ENCODE peak calls at places on chromosomes 3 and 15, in six cellular contexts. H is A549, D is left ventricle myocardium inferior, J is hepatocyte, P is ovary, T is adrenal gland. S is an unnamed sample. For H3K4me1, the result is how much of the 10 kb centered on the place peaks cover.

GRCh38 chr3:57004154-57004730 is 56.2 kb upstream of the SPATA12 start:
- DNase-seq in D (no peak), P (no peak), J (no peak), T (peak), H (no peak), S (no peak)

GRCh38 chr3:188589056-188589455 is 435.1 kb downstream of the LPP start:
- DNase-seq in T (no peak), J (no peak), P (no peak), H (no peak), D (no peak), S (no peak)

GRCh38 chr3:100103558-100104441 is 10.5 kb downstream of the FILIP1L start:
- DNase-seq in J (no peak), H (no peak), T (no peak), D (no peak), P (no peak), S (peak)

GRCh38 chr3:150783920-150784746 is 21.2 kb upstream of the SIAH2 start:
- DNase-seq in P (no peak), H (no peak), J (no peak), T (no peak), D (no peak), S (no peak)

GRCh38 chr15:73571346-73571745 is 61.8 kb downstream of the NPTN start:
- DNase-seq in H (no peak), J (no peak), P (no peak), T (no peak), D (no peak), S (peak)

GRCh38 chr3:195184716-195185421 is 86.1 kb downstream of the XXYLT1 start:
- DNase-seq in J (no peak), P (no peak), D (no peak), H (no peak), T (no peak), S (no peak)

GRCh38 chr3:13470894-13471574 is 9.1 kb upstream of the HDAC11 start:
- DNase-seq in H (peak), J (peak), D (no peak), P (no peak), T (no peak), S (no peak)

GRCh38 chr3:45055411-45056143 is 29.5 kb downstream of the CLEC3B start:
- DNase-seq in J (no peak), H (peak), T (no peak), P (no peak), D (no peak), S (no peak)

GRCh38 chr3:153963012-153963411 is 158.2 kb upstream of the ARHGEF26 start:
- DNase-seq in D (no peak), H (no peak), T (no peak), J (no peak), P (no peak), S (no peak)

GRCh38 chr3:190701096-190701532 is 161.4 kb downstream of the GMNC start:
- DNase-seq in P (peak), T (peak), H (peak), J (peak), D (peak), S (peak)

GRCh38 chr15:61063875-61064320 is 165.2 kb downstream of the RORA start:
- DNase-seq in H (no peak), D (no peak), P (no peak), T (no peak), J (no peak), S (no peak)

GRCh38 chr3:118938183-118938961 is 96.3 kb downstream of the IGSF11 start:
- DNase-seq in P (no peak), J (peak), D (no peak), T (no peak), H (peak), S (no peak)

GRCh38 chr3:191901746-191902145 is 440.8 kb downstream of the PYDC2 start:
- DNase-seq in J (no peak), D (no peak), T (no peak), H (no peak), P (no peak), S (no peak)

GRCh38 chr15:92733934-92734521 is 78.5 kb upstream of the FAM174B start:
- DNase-seq in T (peak), D (peak), P (peak), H (peak), J (peak), S (peak)

GRCh38 chr15:20280933-20281463 is 260.6 kb downstream of the GOLGA6L6 start:
- DNase-seq in D (no peak), H (no peak), J (no peak), T (no peak), P (no peak), S (no peak)

GRCh38 chr3:187684880-187685279 is 14.7 kb upstream of the SST start:
- DNase-seq in D (no peak), J (no peak), T (no peak), P (no peak), H (no peak), S (no peak)

GRCh38 chr15:60933914-60934885 is 294.9 kb downstream of the RORA start:
- DNase-seq in D (no peak), P (no peak), H (no peak), T (no peak), J (no peak), S (no peak)

GRCh38 chr3:51953445-51953844 is 1.7 kb upstream of the GPR62 start:
- DNase-seq in D (no peak), P (no peak), T (no peak), J (no peak), H (no peak), S (no peak)

GRCh38 chr3:137948400-137949072 is 61.4 kb upstream of the CLDN18 start:
- DNase-seq in J (no peak), T (no peak), D (no peak), H (no peak), P (no peak), S (no peak)

GRCh38 chr3:183488343-183488742 is 59.9 kb upstream of the MCF2L2 start:
- DNase-seq in J (no peak), D (no peak), T (no peak), P (no peak), H (no peak), S (no peak)

GRCh38 chr3:134795776-134796312 is 784 bp downstream of the EPHB1 start:
- DNase-seq in P (peak), J (peak), T (no peak), H (peak), D (no peak), S (peak)

GRCh38 chr3:191051037-191051436 is 148.0 kb upstream of the OSTN start:
- DNase-seq in T (no peak), P (no peak), D (no peak), J (peak), H (peak), S (no peak)

GRCh38 chr3:195005759-195006555 is 265.0 kb downstream of the XXYLT1 start:
- DNase-seq in J (no peak), P (no peak), D (no peak), T (no peak), H (no peak), S (no peak)

GRCh38 chr3:12458901-12459300 is 25.4 kb upstream of the TSEN2 start:
- DNase-seq in T (no peak), J (no peak), P (no peak), H (peak), D (no peak), S (no peak)

GRCh38 chr15:68710536-68710935 is 110.2 kb downstream of the ANP32A start:
- DNase-seq in J (no peak), D (no peak), T (no peak), P (no peak), H (no peak), S (no peak)

GRCh38 chr15:68712886-68713285 is 107.8 kb downstream of the ANP32A start:
- DNase-seq in J (no peak), D (no peak), H (no peak), P (no peak), T (no peak), S (peak)

GRCh38 chr15:68709826-68710225 is 110.9 kb downstream of the ANP32A start:
- DNase-seq in H (no peak), T (no peak), P (no peak), J (no peak), D (no peak), S (no peak)

GRCh38 chr15:68713874-68714273 is 106.8 kb downstream of the ANP32A start:
- DNase-seq in H (no peak), J (no peak), T (no peak), D (no peak), P (no peak), S (no peak)

DNA sequence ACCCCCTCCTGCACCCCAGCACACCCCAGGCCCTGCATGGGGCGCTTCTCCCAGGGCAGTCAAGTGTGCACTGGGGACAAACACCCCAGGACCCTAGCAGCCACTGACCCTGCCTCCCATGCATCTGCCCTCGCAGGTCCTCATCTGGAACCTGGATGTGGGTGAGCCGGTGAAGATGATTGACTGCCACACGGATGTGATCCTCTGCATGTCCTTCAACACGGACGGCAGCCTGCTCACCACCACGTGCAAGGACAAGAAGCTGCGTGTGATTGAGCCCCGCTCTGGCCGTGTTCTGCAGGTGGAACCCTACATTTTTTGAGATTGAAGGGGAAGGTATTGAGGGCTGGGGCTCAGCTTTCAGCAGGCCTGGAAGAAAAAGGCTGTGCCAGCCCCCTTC is 109.3 kb downstream of the ANP32A start:
- DNase-seq in H (no peak), T (no peak), J (no peak), P (no peak), D (no peak), S (no peak)
- H3K27ac ChIP-seq in H (no peak), T (no peak), J (no peak), P (no peak), D (no peak), S (no peak)

GRCh38 chr15:101152914-101153313 is 98.9 kb downstream of the CHSY1 start:
- DNase-seq in D (no peak), J (no peak), H (peak), P (peak), T (no peak), S (no peak)
- TF ChIP-seq CTCF in D (peak), J (no peak), H (peak), P (no peak), T (no peak), S (peak)

DNA sequence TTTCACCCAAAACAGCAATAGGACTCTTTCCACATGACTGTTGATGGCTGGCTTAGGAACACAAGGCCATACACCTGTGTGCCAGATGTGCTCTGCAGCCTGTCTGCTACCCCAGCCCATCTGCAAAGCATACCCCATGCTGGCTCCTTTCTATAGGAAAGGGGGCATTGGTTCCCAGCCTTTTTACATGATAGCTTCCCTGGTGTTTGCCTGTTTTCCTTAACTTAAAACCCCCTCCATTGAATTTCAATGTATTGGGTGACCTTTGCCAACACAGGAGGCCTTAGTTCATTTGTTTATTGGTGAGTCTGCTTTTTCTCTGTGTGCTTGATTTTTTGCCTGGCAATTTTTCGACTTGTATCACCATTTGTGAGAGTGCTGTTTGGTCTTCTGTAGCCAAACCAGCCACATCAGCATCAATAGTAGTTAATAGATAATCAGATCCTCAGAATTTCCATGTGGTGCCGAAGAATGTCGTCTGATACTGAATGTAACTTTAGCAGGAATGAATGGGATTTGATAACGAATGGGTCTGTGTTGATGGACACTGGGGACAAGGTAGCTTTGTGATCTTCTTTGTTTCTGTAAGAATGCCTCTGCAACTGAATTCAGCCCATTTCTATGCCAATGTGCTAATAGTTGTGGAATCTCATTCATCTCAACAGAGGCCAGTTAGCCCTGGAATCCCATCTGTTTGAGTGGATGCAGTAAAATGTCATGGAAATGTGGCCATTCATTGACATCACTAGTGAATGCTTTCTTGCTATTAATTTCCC is 272.2 kb upstream of the RARB start:
- DNase-seq in J (no peak), P (no peak), D (no peak), H (no peak), T (no peak), S (no peak)
- H3K4me1 ChIP-seq in J (under half), P (under half), D (under half), H (under half), T (under half), S (under half)

DNA sequence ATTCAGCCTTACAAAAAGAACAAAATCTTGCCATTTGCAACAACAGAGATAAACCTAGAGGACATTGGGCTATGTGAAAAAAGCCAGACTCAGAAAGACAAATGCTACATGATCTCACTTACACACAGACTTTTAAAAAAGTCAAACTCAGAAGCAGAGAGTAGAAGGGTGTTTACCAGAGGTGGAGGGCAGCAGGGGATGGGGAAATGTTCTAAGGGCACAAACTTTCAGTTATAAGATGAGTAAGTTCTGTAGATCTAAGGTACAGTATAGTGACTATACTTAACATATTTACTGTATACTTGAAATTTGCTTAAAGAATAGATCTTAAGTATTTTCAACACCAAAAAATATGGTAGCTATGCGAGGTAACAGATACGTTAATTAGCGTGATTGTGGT is 3.0 kb downstream of the MYEF2 start:
- DNase-seq in H (no peak), P (no peak), J (no peak), T (no peak), D (no peak), S (no peak)
- H3K27ac ChIP-seq in H (no peak), P (no peak), J (no peak), T (no peak), D (no peak), S (no peak)

GRCh38 chr15:62452656-62453055 is 287.6 kb upstream of the C2CD4B start:
- DNase-seq in D (no peak), T (no peak), J (no peak), H (no peak), P (no peak), S (no peak)

GRCh38 chr15:62452016-62452415 is 286.9 kb upstream of the C2CD4B start:
- DNase-seq in J (no peak), T (no peak), D (no peak), H (no peak), P (no peak), S (no peak)

GRCh38 chr15:62449638-62450037 is 284.6 kb upstream of the C2CD4B start:
- DNase-seq in D (no peak), H (no peak), P (no peak), J (no peak), T (no peak), S (no peak)

GRCh38 chr15:62447742-62448141 is 282.7 kb upstream of the C2CD4B start:
- DNase-seq in T (no peak), J (no peak), H (no peak), P (no peak), D (peak), S (no peak)

GRCh38 chr15:62450061-62450460 is 285.0 kb upstream of the C2CD4B start:
- DNase-seq in T (no peak), J (no peak), P (no peak), D (no peak), H (no peak), S (peak)
- TF ChIP-seq CTCF in T (no peak), J (no peak), P (no peak), D (no peak), H (no peak), S (no peak)

DNA sequence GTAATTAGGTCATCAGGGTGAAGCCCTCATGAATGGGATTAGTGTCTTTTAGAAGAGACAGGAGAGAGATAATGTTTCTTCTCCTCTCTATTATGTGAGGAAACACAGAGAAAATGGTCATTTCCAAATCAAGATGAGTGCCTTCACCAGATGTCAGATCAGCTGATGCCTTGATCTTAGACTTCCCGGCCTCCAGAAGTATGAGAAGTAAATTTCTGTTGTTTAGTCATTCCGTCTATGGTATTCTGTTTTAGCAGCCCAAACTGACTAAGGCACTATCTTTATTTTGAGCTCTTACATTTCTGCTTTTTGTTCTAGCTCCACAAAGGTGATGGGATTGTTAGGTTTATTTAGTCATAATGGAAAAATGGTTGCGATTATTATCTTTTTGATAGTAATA is 273.2 kb upstream of the GADL1 start:
- DNase-seq in P (no peak), T (no peak), J (no peak), D (no peak), H (no peak), S (no peak)
- H3K4me1 ChIP-seq in P (under half), T (under half), J (under half), D (under half), H (under half), S (under half)

GRCh38 chr15:44801368-44801767 is 65.0 kb downstream of the TRIM69 start:
- DNase-seq in T (no peak), J (no peak), D (no peak), P (no peak), H (no peak), S (no peak)
- H3K27ac ChIP-seq in T (no peak), J (no peak), D (no peak), P (no peak), H (no peak), S (no peak)

DNA sequence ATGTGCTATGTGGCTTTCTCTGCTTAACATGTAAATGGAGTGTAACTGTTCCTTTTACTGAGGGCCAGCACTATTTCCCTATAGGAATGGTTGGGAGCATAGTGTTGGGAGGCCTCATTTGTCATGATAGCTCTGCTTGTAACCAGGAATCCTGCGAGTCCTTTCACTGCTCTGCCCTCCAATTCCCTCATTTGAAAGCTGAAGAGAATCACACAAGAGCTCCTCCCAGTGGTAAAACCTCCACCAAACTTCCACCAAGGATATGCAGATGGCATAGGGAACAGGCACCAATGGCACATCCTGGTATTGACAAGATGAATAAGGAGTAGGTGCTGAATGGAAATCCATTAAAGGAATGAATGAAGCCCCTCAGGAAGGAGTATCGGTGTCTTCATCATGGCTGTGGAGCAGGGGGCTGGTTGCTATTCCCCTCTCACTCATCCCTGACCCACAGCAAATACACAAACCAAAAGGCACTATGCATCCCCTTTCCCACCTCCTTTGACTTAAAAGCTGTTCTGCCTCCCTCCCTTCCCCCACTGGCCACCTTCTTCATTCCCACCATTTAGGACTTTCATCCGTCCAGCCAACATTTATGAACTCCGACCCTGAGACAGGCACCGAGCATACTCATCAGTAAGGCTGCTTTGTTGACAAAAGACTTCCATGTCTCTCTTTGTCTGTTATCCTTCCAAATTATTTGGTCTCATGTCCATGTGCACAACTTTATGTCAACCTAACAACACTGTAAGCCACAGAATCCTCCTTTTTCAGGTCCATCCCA is 560.8 kb downstream of the FOXP1 start:
- DNase-seq in D (no peak), H (peak), P (no peak), J (no peak), T (peak), S (no peak)
- TF ChIP-seq CTCF in D (peak), H (peak), P (no peak), J (peak), T (no peak), S (peak)

GRCh38 chr15:48514103-48514817 is 131.2 kb downstream of the FBN1 start:
- DNase-seq in D (no peak), J (no peak), H (no peak), P (no peak), T (no peak), S (no peak)
- H3K4me1 ChIP-seq in D (under half), J (under half), H (under half), P (under half), T (under half), S (under half)

S was measured in thyroid gland.